ENCODE peak calls at places on chromosomes 4 and X, in ten cellular contexts. Z is CD8-positive, alpha-beta T cell; T is choroid plexus epithelial cell; M is fibroblast of the aortic adventitia; U is foreskin fibroblast; Q is fibroblast of pulmonary artery; F is heart left ventricle; G is Peyer's patch; N is right lobe of liver; O is ascending aorta. J is an unnamed sample.

GRCh38 chrX:27598312-27598711 is 8.2 kb downstream of the DCAF8L2 start:
- DNase-seq in G (no peak), Z (no peak), T (peak; percentile 49), Q (peak; percentile 94), U (no peak), N (no peak), O (no peak), F (no peak), M (peak; percentile 51), J (no peak)

GRCh38 chrX:40244980-40245379 is 147.2 kb upstream of the BCOR start:
- DNase-seq in Z (no peak), G (no peak), O (no peak), M (peak; percentile 81), F (no peak), Q (peak; percentile 86), N (no peak), U (peak; percentile 7), T (peak; percentile 76), J (no peak)

GRCh38 chr4:56739104-56739777 is 58.1 kb upstream of the HOPX start:
- DNase-seq in G (no peak), U (peak; percentile 82), T (peak; percentile 78), O (no peak), F (no peak), Q (peak; percentile 10), N (no peak), M (no peak), Z (no peak), J (no peak)

GRCh38 chrX:12137982-12138365 is 299 bp upstream of the FRMPD4 start:
- DNase-seq in G (no peak), Q (no peak), M (peak; percentile 12), U (peak; percentile 14), Z (no peak), N (no peak), O (no peak), T (no peak), F (no peak), J (no peak)

GRCh38 chr4:104420766-104421165 is 73.9 kb downstream of the CXXC4 start:
- DNase-seq in F (no peak), O (no peak), U (no peak), Z (no peak), N (no peak), T (no peak), G (no peak), M (no peak), Q (no peak), J (no peak)

GRCh38 chrX:76555816-76556215 is 128.3 kb downstream of the MAGEE1 start:
- DNase-seq in Q (peak; percentile 46), U (peak; percentile 6), N (no peak), M (peak; percentile 63), Z (no peak), G (no peak), F (no peak), O (no peak), T (peak; percentile 48), J (no peak)

GRCh38 chrX:100829730-100830129 is 9.5 kb downstream of the CSTF2 start:
- DNase-seq in F (no peak), O (no peak), M (peak; percentile 25), N (no peak), G (no peak), Q (peak; percentile 73), T (peak; percentile 74), Z (no peak), U (peak; percentile 38), J (no peak)

GRCh38 chrX:48787809-48788471 is 1.6 kb downstream of the GATA1 start:
- DNase-seq in N (no peak), M (no peak), G (no peak), U (no peak), Q (no peak), T (no peak), O (no peak), Z (no peak), F (no peak), J (no peak)

GRCh38 chrX:68249401-68249831 is 183.9 kb downstream of the OPHN1 start:
- DNase-seq in T (no peak), F (peak; percentile 53), U (no peak), O (no peak), Q (peak; percentile 3), Z (no peak), M (peak; percentile 54), G (no peak), N (no peak), J (no peak)

GRCh38 chr4:13821522-13821921 is 194.0 kb upstream of the BOD1L1 start:
- DNase-seq in M (no peak), N (no peak), O (no peak), G (no peak), U (no peak), T (peak; percentile 11), Q (no peak), F (no peak), Z (no peak), J (no peak)

GRCh38 chrX:38879631-38880220 is 78.5 kb downstream of the MID1IP1 start:
- DNase-seq in U (no peak), Z (no peak), G (peak; percentile 67), F (no peak), T (no peak), Q (no peak), M (no peak), N (no peak), O (no peak), J (no peak)

GRCh38 chrX:22015144-22015750 is 16.9 kb upstream of the PHEX start:
- DNase-seq in Q (no peak), Z (no peak), G (no peak), U (no peak), M (no peak), F (no peak), T (no peak), O (no peak), N (no peak), J (no peak)

GRCh38 chr4:81166431-81166830 is 48.6 kb downstream of the PRKG2 start:
- DNase-seq in N (no peak), M (peak; percentile 63), G (no peak), Q (no peak), F (no peak), U (peak; percentile 68), O (no peak), Z (no peak), T (peak; percentile 64), J (no peak)

GRCh38 chr4:88022289-88022688 is 14.9 kb downstream of the PKD2 start:
- DNase-seq in U (no peak), N (no peak), F (no peak), Q (no peak), O (no peak), T (no peak), Z (no peak), M (no peak), G (no peak), J (no peak)

GRCh38 chr4:104064650-104065577 is 345.1 kb upstream of the TACR3 start:
- DNase-seq in G (peak; percentile 59), Z (no peak), T (peak; percentile 30), M (peak; percentile 0), N (peak; percentile 70), F (no peak), U (no peak), Q (peak; percentile 39), O (no peak), J (peak; percentile 51)

GRCh38 chr4:36348403-36348938 is 67.1 kb downstream of the DTHD1 start:
- DNase-seq in M (no peak), O (no peak), F (no peak), Z (no peak), N (no peak), G (no peak), T (no peak), U (no peak), Q (no peak), J (no peak)
- TF ChIP-seq CTCF in M (no peak), O (no peak), F (no peak), Z (no peak), N (no peak), G (no peak), T (no peak), U (no peak), Q (no peak), J (no peak)

DNA sequence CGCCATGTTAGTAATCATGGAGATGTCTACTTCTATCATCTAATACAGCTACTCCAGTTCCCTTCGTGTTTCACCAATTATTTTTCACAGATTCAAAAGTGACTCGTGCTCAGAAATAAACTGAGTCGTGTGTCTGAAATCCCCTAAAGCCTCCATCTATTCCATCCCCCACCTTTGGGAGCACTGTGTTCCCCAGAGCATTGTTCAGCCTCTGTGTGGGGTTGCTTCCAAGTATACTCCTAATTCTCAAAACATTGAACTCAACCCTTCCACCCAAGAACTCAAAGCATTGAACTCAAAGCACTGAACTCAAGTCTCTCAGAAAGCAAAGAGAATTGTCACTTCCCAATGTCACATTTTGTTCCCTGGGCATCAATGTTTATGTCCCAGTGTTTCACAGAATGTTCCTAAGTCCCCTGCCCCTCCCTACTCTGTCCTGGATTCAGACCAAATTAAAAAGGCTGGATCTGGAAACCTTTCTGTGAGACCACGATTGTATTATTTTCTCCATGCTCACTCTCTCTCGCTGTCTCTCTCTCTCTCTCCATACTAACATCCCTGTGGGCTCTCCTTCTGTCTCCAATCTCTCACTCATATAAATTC is 138.5 kb upstream of the QRFPR start:
- DNase-seq in F (no peak), N (no peak), G (no peak), T (no peak), Z (no peak), Q (no peak), O (no peak), M (no peak), U (no peak), J (no peak)
- TF ChIP-seq CTCF in F (no peak), N (no peak), G (no peak), T (no peak), Z (no peak), Q (no peak), O (no peak), M (no peak), U (no peak), J (no peak)

DNA sequence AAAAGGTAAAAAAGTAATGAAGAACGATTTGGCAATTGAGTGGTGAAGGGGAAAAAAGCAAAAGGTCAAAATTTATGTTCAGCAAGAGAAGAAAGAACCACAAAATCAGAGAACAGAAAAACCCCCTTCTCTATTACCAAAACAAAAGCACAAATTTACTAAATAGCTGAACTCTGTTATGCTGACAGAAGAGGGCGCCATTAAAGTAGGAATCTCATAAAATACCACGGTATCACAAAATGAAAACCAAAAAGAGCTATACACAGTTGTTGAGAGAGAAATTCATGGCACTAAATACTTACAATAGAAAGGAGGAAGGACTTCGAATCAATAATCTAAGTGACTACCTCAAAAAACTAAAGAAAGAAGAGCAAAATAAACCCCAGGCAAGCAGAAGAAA is 69.6 kb upstream of the CXorf66 start:
- DNase-seq in Q (peak; percentile 0), G (no peak), Z (no peak), N (no peak), M (peak; percentile 8), O (no peak), F (no peak), U (no peak), T (peak; percentile 1), J (no peak)
- TF ChIP-seq CTCF in Q (peak; percentile 22), G (no peak), Z (no peak), N (peak; percentile 27), M (peak; percentile 23), O (no peak), F (no peak), U (no peak), T (no peak), J (no peak)

DNA sequence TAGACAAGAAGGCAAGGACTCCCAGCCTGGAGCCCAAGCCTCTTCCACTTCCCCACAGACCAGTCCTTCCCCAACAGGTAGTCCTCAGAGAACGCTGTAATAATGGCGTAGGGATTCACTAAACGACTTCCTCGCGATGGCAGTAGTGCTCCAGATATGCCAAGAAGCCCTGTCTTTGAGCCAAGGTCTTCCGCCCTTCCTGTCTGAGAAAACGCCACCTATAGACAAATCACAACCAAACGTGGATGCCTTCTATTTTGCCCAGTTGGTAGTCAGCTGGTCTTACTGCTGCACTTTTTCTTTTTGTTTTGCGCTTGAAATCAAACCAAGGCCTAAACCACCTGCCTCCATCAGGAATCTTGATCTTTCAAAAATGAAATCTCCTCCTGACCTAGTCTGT is 203.3 kb downstream of the OR13H1 start:
- DNase-seq in O (peak; percentile 84), G (peak; percentile 91), T (no peak), U (no peak), Z (no peak), Q (no peak), M (peak; percentile 96), N (no peak), F (peak; percentile 76), J (no peak)
- TF ChIP-seq CTCF in O (peak; percentile 42), G (no peak), T (no peak), U (no peak), Z (no peak), Q (no peak), M (peak; percentile 54), N (peak; percentile 53), F (peak; percentile 38), J (no peak)

J was measured in thyroid gland.